ENCODE peak calls at places on chromosomes 3 and 15, in five cellular contexts. C is HepG2, H is SK-N-SH, K is IMR-90, T is A549. Z is an unnamed sample.

GRCh38 chr3:8593022-8593817 is 51.4 kb downstream of the SSUH2 start:
- DNase-seq in T (no peak), H (no peak), C (no peak), K (peak), Z (no peak)

GRCh38 chr3:115912372-115912771 is 289.1 kb downstream of the GAP43 start:
- DNase-seq in K (peak), H (no peak), C (no peak), T (no peak), Z (no peak)

GRCh38 chr15:40454904-40455391 is 14.2 kb downstream of the BAHD1 start:
- DNase-seq in C (no peak), T (no peak), K (peak), H (no peak), Z (no peak)

GRCh38 chr15:38073278-38073930 is 139.0 kb downstream of the TMCO5A start:
- DNase-seq in K (peak), C (peak), T (no peak), H (no peak), Z (no peak)

GRCh38 chr15:34047893-34048775 is 9.1 kb upstream of the AVEN start:
- DNase-seq in C (no peak), T (no peak), H (no peak), K (no peak), Z (no peak)

GRCh38 chr3:49462222-49462621 is 7.8 kb upstream of the DAG1 start:
- DNase-seq in H (no peak), C (peak), K (peak), T (no peak), Z (no peak)

GRCh38 chr3:106611841-106612240 is 743.0 kb upstream of the CBLB start:
- DNase-seq in T (no peak), H (no peak), K (no peak), C (no peak), Z (no peak)

GRCh38 chr15:77825546-77825945 is 192.8 kb upstream of the LINGO1 start:
- DNase-seq in H (no peak), K (no peak), C (no peak), T (no peak), Z (no peak)

GRCh38 chr3:186221733-186222378 is 113.0 kb upstream of the ETV5 start:
- DNase-seq in T (no peak), K (no peak), C (no peak), H (no peak), Z (no peak)

GRCh38 chr3:186224211-186224610 is 115.3 kb upstream of the ETV5 start:
- DNase-seq in K (no peak), H (no peak), C (no peak), T (no peak), Z (no peak)

GRCh38 chr3:186226466-186226865 is 117.6 kb upstream of the ETV5 start:
- DNase-seq in H (no peak), T (no peak), K (no peak), C (no peak), Z (no peak)

GRCh38 chr3:186220886-186221285 is 112.0 kb upstream of the ETV5 start:
- DNase-seq in K (no peak), H (no peak), C (no peak), T (no peak), Z (no peak)

DNA sequence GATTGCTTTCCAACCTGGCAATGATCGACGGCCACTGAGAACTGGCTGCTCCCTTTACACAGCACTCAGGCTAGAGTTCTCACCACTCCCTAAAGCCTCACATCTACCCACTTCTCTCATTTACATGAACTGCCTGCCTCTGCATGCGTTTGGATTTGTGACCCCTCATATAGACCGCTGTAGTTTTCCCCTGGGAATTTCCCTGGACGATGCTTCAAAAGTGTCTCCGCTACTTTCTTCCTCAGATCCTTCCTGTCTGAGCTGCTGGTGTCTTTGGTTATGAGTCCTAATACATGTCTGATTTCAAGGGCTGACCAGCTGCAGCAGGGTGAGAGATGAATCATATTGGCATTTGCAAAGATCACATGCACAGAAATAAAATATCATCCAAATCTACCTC is 116.7 kb upstream of the ETV5 start:
- DNase-seq in T (no peak), C (no peak), H (no peak), K (no peak), Z (peak)
- TF ChIP-seq SMC3 in T (no peak), C (no peak), H (no peak), K (no peak), Z (no peak)

GRCh38 chr3:108001457-108001856 is 89.4 kb downstream of the CD47 start:
- DNase-seq in K (peak), H (no peak), T (no peak), C (no peak), Z (no peak)

GRCh38 chr3:107997666-107998065 is 93.2 kb downstream of the CD47 start:
- DNase-seq in C (no peak), H (no peak), K (no peak), T (no peak), Z (no peak)

GRCh38 chr3:107994954-107995715 is 95.7 kb downstream of the CD47 start:
- DNase-seq in H (no peak), C (no peak), T (no peak), K (no peak), Z (no peak)

GRCh38 chr3:107994181-107994580 is 96.7 kb downstream of the CD47 start:
- DNase-seq in T (no peak), H (no peak), C (no peak), K (no peak), Z (no peak)

DNA sequence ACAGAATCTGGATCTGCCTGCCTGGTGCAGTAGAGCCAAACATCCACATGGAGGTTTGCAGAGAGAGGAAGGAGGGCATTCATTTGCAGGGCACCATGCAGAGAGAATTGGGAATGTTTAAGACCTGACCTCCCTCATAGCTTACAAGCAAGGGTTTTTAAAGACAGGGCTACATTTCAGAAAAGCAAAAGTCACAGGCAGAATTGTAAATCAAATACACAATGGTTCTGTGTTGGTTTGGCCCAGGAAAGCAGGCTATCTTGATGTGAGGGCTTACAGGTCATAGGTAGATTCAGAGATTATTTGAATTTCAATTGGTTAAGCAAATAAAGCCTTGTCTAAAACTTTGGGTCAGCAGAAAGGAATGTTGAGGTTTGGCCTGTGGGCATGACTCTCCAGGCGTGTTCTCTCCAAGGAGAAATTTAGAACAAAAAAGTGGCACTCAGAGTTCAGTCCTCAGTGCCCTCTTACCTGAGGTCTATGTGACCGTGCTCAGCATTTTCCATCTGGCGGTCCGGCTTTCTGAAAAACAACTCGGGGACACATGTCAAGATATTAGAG is 91.5 kb downstream of the CD47 start:
- DNase-seq in C (no peak), H (no peak), K (no peak), T (no peak), Z (no peak)
- TF ChIP-seq SMC3 in C (no peak), H (no peak), K (no peak), T (no peak), Z (no peak)

DNA sequence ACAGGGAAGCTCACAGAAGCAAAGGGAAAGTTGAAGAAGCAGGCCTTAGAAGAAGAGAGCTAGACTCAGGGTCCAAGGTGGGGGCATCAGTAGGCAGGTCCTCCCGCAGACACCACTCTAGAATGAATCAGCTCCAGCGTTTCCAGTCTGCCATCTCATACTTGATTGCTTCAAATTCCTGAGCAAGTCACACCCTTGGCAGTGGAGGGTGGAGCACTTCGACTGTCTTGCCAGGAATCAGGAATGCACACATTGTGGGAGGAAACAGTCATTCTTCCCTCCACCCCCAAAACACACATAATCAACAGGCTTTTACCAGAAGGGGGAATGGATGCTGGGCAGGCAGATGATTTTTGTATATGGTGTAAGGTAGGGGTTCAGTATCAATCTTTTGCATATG is 78.5 kb downstream of the CHCHD6 start:
- DNase-seq in H (no peak), T (peak), C (no peak), K (peak), Z (no peak)
- TF ChIP-seq SMC3 in H (no peak), T (no peak), C (no peak), K (no peak), Z (no peak)

GRCh38 chr3:133374706-133375105 is 25.1 kb upstream of the BFSP2 start:
- DNase-seq in T (no peak), C (no peak), H (no peak), K (no peak), Z (no peak)
- TF ChIP-seq SMC3 in T (no peak), C (no peak), H (no peak), K (no peak), Z (no peak)

DNA sequence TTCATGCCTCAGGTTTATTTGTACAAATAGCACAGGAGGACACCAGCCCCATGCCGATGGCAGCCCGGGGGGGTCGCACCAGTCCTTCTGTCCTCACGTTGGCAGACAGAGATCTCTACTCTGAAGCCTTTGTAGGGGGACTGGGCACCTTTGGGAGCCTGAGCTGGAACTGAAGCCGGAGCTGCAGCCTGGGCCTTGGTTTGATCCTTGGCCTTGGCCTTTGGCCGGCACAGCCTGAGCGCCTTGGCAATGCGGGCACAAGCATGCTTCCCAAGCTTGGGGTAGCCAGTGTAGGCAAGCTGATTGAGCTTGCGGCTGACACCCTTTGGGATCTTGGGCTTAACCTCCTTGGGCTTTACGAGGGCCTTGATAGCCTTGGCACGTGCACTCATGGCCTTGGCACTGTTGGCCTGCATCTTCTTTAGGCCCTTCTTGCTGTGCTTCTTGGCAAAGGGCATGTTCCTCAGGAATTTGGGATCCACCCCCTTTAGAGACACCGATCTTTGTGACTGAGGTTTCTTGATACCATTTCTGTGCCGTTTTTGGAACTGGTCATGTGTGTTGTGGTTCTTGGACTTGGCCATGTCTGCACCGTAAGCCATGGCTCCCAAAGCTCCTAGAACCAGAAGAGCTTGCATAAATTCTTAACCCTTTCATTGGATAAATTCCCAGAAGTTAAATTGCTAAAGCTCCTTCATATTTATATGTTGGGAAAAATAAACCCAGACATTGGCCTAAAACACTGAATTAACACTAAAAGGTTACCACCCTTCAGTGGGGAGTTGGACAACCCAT is 33.4 kb upstream of the UACA start:
- DNase-seq in K (no peak), T (no peak), C (no peak), H (no peak), Z (no peak)
- TF ChIP-seq SMC3 in K (no peak), T (no peak), C (no peak), H (no peak), Z (no peak)

DNA sequence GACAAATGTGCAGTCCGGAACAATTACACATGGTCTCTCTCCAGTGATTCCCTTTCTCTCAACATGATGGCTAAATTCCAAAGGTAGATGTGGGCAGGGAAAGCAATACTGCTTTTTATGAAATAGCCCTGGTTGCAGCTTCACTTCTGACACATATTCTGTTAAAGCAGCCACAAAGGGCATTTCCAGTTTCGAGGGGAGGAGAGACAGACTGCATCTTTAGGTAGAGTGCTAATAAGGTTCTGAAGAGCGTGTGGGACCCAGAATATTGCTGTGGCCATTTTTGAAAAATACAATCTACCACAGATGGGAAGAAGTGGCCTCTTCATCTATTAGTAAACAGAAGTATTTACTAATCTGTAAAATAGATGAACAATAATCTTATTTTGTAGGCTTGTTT is 139.3 kb upstream of the PEX5L start:
- DNase-seq in T (no peak), C (no peak), H (no peak), K (no peak), Z (no peak)
- TF ChIP-seq SMC3 in T (no peak), C (no peak), H (no peak), K (no peak), Z (no peak)

GRCh38 chr3:14461748-14462324 is 59.4 kb downstream of the SLC6A6 start:
- DNase-seq in H (peak), K (peak), C (peak), T (peak), Z (no peak)
- TF ChIP-seq SMC3 in H (peak), K (peak), C (peak), T (peak), Z (peak)

GRCh38 chr3:72043212-72044133 is 258.5 kb upstream of the PROK2 start:
- DNase-seq in H (no peak), C (no peak), K (no peak), T (no peak), Z (peak)

GRCh38 chr3:72044231-72044935 is 259.4 kb upstream of the PROK2 start:
- DNase-seq in H (no peak), T (no peak), K (no peak), C (no peak), Z (no peak)

GRCh38 chr3:72039677-72040076 is 254.7 kb upstream of the PROK2 start:
- DNase-seq in T (no peak), H (no peak), K (no peak), C (no peak), Z (no peak)

GRCh38 chr3:72041531-72041930 is 256.6 kb upstream of the PROK2 start:
- DNase-seq in H (no peak), T (no peak), K (no peak), C (no peak), Z (no peak)

DNA sequence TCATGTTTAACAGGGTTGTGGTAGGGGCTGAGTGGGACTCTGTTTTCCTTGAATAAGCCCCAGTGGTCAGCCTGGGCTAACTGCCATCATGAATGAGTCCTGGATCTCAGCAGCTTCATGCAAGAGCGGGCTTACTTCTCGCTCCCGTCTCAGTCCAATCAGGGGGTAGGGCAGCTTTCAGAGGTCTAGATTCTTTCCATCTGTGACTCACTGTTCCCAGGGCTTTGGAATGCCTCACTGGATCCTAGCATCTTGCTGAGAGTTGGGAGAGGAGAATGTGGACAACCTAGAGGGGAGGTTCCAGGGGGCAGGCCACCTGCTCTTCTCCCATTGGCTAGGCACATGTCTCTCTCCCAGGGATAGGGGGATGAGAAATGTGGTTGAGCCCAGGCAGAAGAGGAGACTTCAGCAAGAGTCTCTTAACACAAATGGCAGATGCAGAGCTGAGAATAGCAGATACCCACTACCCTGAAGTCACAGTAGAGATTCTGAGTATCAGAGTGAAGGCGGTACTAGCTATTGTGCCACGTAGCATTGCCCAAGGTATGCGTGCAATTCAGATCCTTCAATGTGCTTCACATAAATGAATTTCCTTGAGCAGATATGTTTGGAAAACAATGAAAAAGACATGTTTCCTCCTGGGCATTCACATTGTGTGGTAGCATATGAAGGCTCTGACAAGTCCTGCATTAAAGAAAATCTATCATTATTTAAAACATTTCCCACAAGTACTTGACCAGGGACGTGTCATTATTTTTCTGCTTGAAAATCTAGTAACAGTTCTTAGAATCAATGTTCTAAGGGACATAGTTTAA is 257.7 kb upstream of the PROK2 start:
- DNase-seq in H (no peak), C (no peak), T (no peak), K (peak), Z (no peak)
- TF ChIP-seq SMC3 in H (no peak), C (no peak), T (no peak), K (no peak), Z (no peak)

GRCh38 chr3:64651286-64651685 is 36.5 kb downstream of the ADAMTS9 start:
- DNase-seq in C (no peak), K (no peak), H (no peak), T (no peak), Z (no peak)
- TF ChIP-seq SMC3 in C (no peak), K (no peak), H (no peak), T (no peak), Z (no peak)

DNA sequence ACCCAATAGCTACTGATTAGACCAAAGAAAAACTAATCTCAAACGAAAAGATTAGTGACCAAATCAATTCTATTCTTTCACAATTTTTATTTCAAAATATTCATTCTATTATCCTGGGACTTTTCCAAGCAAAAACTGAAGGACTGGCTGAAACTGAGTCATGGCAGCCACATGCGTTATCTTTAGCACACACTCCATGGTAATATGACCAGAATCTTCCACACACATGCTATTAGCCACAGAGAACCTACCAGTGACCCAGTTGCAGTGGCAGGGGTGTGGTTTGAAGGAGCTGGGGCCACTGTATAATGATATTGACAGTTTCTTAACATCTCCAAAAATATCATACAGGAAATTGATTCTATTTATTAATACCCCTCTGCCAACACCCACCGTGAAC is 154.8 kb upstream of the ABI3BP start:
- DNase-seq in T (no peak), C (no peak), H (no peak), K (no peak), Z (no peak)
- TF ChIP-seq SMC3 in T (no peak), C (no peak), H (no peak), K (no peak), Z (no peak)

Z was measured in GM12878.